ENCODE peak calls at places on chromosome 4, in five cellular contexts. One of them, this sample, is unnamed.

GRCh38 chr4:4719446-4719845 is 140.0 kb upstream of the MSX1 start:
- DNase-seq in fibroblast of lung: no peak
- DNase-seq in ovary: no peak
- DNase-seq in endodermal cell: peak; percentile 48
- DNase-seq in heart left ventricle: no peak
- DNase-seq in this sample: no peak

GRCh38 chr4:165355900-165356300 is 22.9 kb upstream of the CPE start:
- DNase-seq in fibroblast of lung: peak; percentile 63
- DNase-seq in ovary: no peak
- DNase-seq in endodermal cell: peak; percentile 85
- DNase-seq in heart left ventricle: no peak
- DNase-seq in this sample: no peak

GRCh38 chr4:10315638-10316037 is 141.6 kb downstream of the ZNF518B start:
- DNase-seq in fibroblast of lung: no peak
- DNase-seq in ovary: no peak
- DNase-seq in endodermal cell: no peak
- DNase-seq in heart left ventricle: no peak
- DNase-seq in this sample: no peak

GRCh38 chr4:62898115-62898514 is 1511.1 kb downstream of the TECRL start:
- DNase-seq in fibroblast of lung: no peak
- DNase-seq in ovary: no peak
- DNase-seq in endodermal cell: peak; percentile 49
- DNase-seq in heart left ventricle: no peak
- DNase-seq in this sample: no peak

GRCh38 chr4:141416219-141416618 is 195.5 kb downstream of the ZNF330 start:
- DNase-seq in fibroblast of lung: peak; percentile 55
- DNase-seq in ovary: no peak
- DNase-seq in endodermal cell: no peak
- DNase-seq in heart left ventricle: no peak
- DNase-seq in this sample: no peak

GRCh38 chr4:141899541-141899940 is 263.2 kb downstream of the IL15 start:
- DNase-seq in fibroblast of lung: no peak
- DNase-seq in ovary: no peak
- DNase-seq in endodermal cell: no peak
- DNase-seq in heart left ventricle: no peak
- DNase-seq in this sample: no peak

GRCh38 chr4:38160487-38161207 is 200.4 kb downstream of the PTTG2 start:
- DNase-seq in fibroblast of lung: peak; percentile 97
- DNase-seq in ovary: no peak
- DNase-seq in endodermal cell: peak; percentile 55
- DNase-seq in heart left ventricle: no peak
- DNase-seq in this sample: peak; percentile 90

GRCh38 chr4:3853388-3854035 is 87.3 kb downstream of the ADRA2C start:
- DNase-seq in fibroblast of lung: no peak
- DNase-seq in ovary: no peak
- DNase-seq in endodermal cell: peak; percentile 49
- DNase-seq in heart left ventricle: no peak
- DNase-seq in this sample: no peak

GRCh38 chr4:53128959-53129358 is 236.9 kb downstream of the SCFD2 start:
- DNase-seq in fibroblast of lung: no peak
- DNase-seq in ovary: peak; percentile 68
- DNase-seq in endodermal cell: no peak
- DNase-seq in heart left ventricle: no peak
- DNase-seq in this sample: no peak

GRCh38 chr4:98377626-98378025 is 116.4 kb downstream of the RAP1GDS1 start:
- DNase-seq in fibroblast of lung: peak; percentile 80
- DNase-seq in ovary: no peak
- DNase-seq in endodermal cell: no peak
- DNase-seq in heart left ventricle: no peak
- DNase-seq in this sample: no peak

GRCh38 chr4:155008389-155008788 is 200.0 kb upstream of the NPY2R start:
- DNase-seq in fibroblast of lung: no peak
- DNase-seq in ovary: no peak
- DNase-seq in endodermal cell: no peak
- DNase-seq in heart left ventricle: no peak
- DNase-seq in this sample: no peak

GRCh38 chr4:100843897-100844296 is 326.1 kb upstream of the EMCN start:
- DNase-seq in fibroblast of lung: no peak
- DNase-seq in ovary: no peak
- DNase-seq in endodermal cell: no peak
- DNase-seq in heart left ventricle: no peak
- DNase-seq in this sample: no peak

GRCh38 chr4:101307901-101308300 is 39.4 kb downstream of the PPP3CA start:
- DNase-seq in fibroblast of lung: peak; percentile 21
- DNase-seq in ovary: no peak
- DNase-seq in endodermal cell: no peak
- DNase-seq in heart left ventricle: no peak
- DNase-seq in this sample: no peak

GRCh38 chr4:112321768-112322684 is 24.9 kb downstream of the ALPK1 start:
- DNase-seq in fibroblast of lung: peak; percentile 73
- DNase-seq in ovary: peak; percentile 49
- DNase-seq in endodermal cell: peak; percentile 88
- DNase-seq in heart left ventricle: no peak
- DNase-seq in this sample: peak; percentile 75

GRCh38 chr4:175457956-175458355 is 354.1 kb downstream of the GPM6A start:
- DNase-seq in fibroblast of lung: no peak
- DNase-seq in ovary: no peak
- DNase-seq in endodermal cell: no peak
- DNase-seq in heart left ventricle: no peak
- DNase-seq in this sample: no peak

GRCh38 chr4:143616771-143617170 is 83.7 kb downstream of the FREM3 start:
- DNase-seq in fibroblast of lung: peak; percentile 51
- DNase-seq in ovary: no peak
- DNase-seq in endodermal cell: no peak
- DNase-seq in heart left ventricle: no peak
- DNase-seq in this sample: no peak

GRCh38 chr4:163662761-163663160 is 168.3 kb downstream of the TMA16 start:
- DNase-seq in fibroblast of lung: no peak
- DNase-seq in ovary: no peak
- DNase-seq in endodermal cell: no peak
- DNase-seq in heart left ventricle: no peak
- DNase-seq in this sample: no peak

GRCh38 chr4:92387459-92388069 is 83.8 kb downstream of the GRID2 start:
- DNase-seq in fibroblast of lung: peak; percentile 74
- DNase-seq in ovary: no peak
- DNase-seq in endodermal cell: no peak
- DNase-seq in heart left ventricle: no peak
- DNase-seq in this sample: no peak

GRCh38 chr4:40199179-40199670 is 2.4 kb downstream of the RHOH start:
- DNase-seq in fibroblast of lung: no peak
- DNase-seq in ovary: no peak
- DNase-seq in endodermal cell: no peak
- DNase-seq in heart left ventricle: no peak
- DNase-seq in this sample: no peak

GRCh38 chr4:76585897-76586360 is 150.9 kb downstream of the SHROOM3 start:
- DNase-seq in fibroblast of lung: no peak
- DNase-seq in ovary: peak; percentile 32
- DNase-seq in endodermal cell: peak; percentile 99
- DNase-seq in heart left ventricle: peak; percentile 85
- DNase-seq in this sample: no peak

GRCh38 chr4:124334119-124334518 is 378.4 kb downstream of the ANKRD50 start:
- DNase-seq in fibroblast of lung: peak; percentile 94
- DNase-seq in ovary: peak; percentile 25
- DNase-seq in endodermal cell: peak; percentile 57
- DNase-seq in heart left ventricle: no peak
- DNase-seq in this sample: no peak

GRCh38 chr4:99710681-99711345 is 53.2 kb upstream of the C4orf54 start:
- DNase-seq in fibroblast of lung: peak; percentile 31
- DNase-seq in ovary: no peak
- DNase-seq in endodermal cell: no peak
- DNase-seq in heart left ventricle: no peak
- DNase-seq in this sample: no peak

GRCh38 chr4:1783970-1784369 is 9.1 kb upstream of the FGFR3 start:
- DNase-seq in fibroblast of lung: no peak
- DNase-seq in ovary: no peak
- DNase-seq in endodermal cell: no peak
- DNase-seq in heart left ventricle: no peak
- DNase-seq in this sample: no peak

GRCh38 chr4:20589436-20589835 is 110.8 kb upstream of the PACRGL start:
- DNase-seq in fibroblast of lung: no peak
- DNase-seq in ovary: no peak
- DNase-seq in endodermal cell: no peak
- DNase-seq in heart left ventricle: no peak
- DNase-seq in this sample: no peak

GRCh38 chr4:105631818-105632400 is 76.6 kb downstream of the INTS12 start:
- DNase-seq in fibroblast of lung: no peak
- DNase-seq in ovary: no peak
- DNase-seq in endodermal cell: no peak
- DNase-seq in heart left ventricle: no peak
- DNase-seq in this sample: no peak
- TF ChIP-seq CTCF in fibroblast of lung: no peak
- TF ChIP-seq CTCF in ovary: no peak
- TF ChIP-seq CTCF in endodermal cell: no peak
- TF ChIP-seq CTCF in heart left ventricle: no peak
- TF ChIP-seq CTCF in this sample: peak; percentile 77

DNA sequence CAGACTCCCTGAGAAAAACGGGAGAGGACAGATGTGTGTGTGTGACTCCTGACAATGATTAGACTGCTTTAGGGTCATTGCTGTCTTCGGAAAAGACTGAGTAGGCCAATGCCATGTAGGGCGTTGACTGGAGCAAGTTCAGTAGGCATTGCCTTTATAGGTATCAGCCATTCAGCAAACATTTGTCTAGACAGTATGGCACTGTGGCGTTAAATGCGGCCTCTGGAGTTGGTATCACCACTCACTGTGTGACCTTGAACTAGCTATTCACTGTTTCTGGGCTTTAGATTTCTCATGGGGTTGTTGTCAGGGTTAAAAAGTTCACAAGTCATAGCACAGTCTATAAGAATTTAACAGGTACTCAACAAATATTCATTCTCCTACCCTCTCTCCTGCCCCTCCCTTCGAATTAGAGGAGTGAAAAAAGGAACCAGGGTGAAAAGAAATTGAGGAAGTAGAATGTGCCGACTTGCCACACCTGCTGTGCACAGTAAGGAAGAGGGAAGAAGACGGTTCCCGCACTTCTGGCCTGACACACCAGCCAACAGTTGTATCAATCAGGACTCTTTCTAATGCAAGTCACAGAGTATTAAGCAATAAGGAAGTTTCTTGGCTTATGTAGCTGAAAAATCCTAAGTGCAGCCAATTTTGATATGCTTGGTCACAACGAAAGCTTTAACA is 83.2 kb upstream of the PLAC8 start:
- DNase-seq in fibroblast of lung: peak; percentile 19
- DNase-seq in ovary: no peak
- DNase-seq in endodermal cell: peak; percentile 78
- DNase-seq in heart left ventricle: no peak
- DNase-seq in this sample: peak; percentile 86
- TF ChIP-seq CTCF in fibroblast of lung: no peak
- TF ChIP-seq CTCF in ovary: no peak
- TF ChIP-seq CTCF in endodermal cell: no peak
- TF ChIP-seq CTCF in heart left ventricle: no peak
- TF ChIP-seq CTCF in this sample: no peak

GRCh38 chr4:151770154-151770553 is 9.3 kb upstream of the GATB start:
- DNase-seq in fibroblast of lung: no peak
- DNase-seq in ovary: no peak
- DNase-seq in endodermal cell: no peak
- DNase-seq in heart left ventricle: no peak
- DNase-seq in this sample: no peak
- TF ChIP-seq CTCF in fibroblast of lung: no peak
- TF ChIP-seq CTCF in ovary: no peak
- TF ChIP-seq CTCF in endodermal cell: no peak
- TF ChIP-seq CTCF in heart left ventricle: no peak
- TF ChIP-seq CTCF in this sample: no peak

GRCh38 chr4:156169011-156169410 is 215.3 kb upstream of the CTSO start:
- DNase-seq in fibroblast of lung: peak; percentile 90
- DNase-seq in ovary: peak; percentile 21
- DNase-seq in endodermal cell: peak; percentile 67
- DNase-seq in heart left ventricle: no peak
- DNase-seq in this sample: no peak
- TF ChIP-seq CTCF in fibroblast of lung: peak; percentile 80
- TF ChIP-seq CTCF in ovary: no peak
- TF ChIP-seq CTCF in endodermal cell: peak; percentile 80
- TF ChIP-seq CTCF in heart left ventricle: peak; percentile 52
- TF ChIP-seq CTCF in this sample: no peak

GRCh38 chr4:7744131-7744804 is 195.4 kb downstream of the AFAP1 start:
- DNase-seq in fibroblast of lung: no peak
- DNase-seq in ovary: no peak
- DNase-seq in endodermal cell: no peak
- DNase-seq in heart left ventricle: no peak
- DNase-seq in this sample: no peak

GRCh38 chr4:7745486-7745885 is 194.2 kb downstream of the AFAP1 start:
- DNase-seq in fibroblast of lung: no peak
- DNase-seq in ovary: no peak
- DNase-seq in endodermal cell: no peak
- DNase-seq in heart left ventricle: no peak
- DNase-seq in this sample: no peak

GRCh38 chr4:7747556-7747955 is 192.1 kb downstream of the AFAP1 start:
- DNase-seq in fibroblast of lung: no peak
- DNase-seq in ovary: no peak
- DNase-seq in endodermal cell: no peak
- DNase-seq in heart left ventricle: no peak
- DNase-seq in this sample: no peak

GRCh38 chr4:7747062-7747385 is 192.6 kb downstream of the AFAP1 start:
- DNase-seq in fibroblast of lung: no peak
- DNase-seq in ovary: no peak
- DNase-seq in endodermal cell: no peak
- DNase-seq in heart left ventricle: no peak
- DNase-seq in this sample: peak; percentile 85

DNA sequence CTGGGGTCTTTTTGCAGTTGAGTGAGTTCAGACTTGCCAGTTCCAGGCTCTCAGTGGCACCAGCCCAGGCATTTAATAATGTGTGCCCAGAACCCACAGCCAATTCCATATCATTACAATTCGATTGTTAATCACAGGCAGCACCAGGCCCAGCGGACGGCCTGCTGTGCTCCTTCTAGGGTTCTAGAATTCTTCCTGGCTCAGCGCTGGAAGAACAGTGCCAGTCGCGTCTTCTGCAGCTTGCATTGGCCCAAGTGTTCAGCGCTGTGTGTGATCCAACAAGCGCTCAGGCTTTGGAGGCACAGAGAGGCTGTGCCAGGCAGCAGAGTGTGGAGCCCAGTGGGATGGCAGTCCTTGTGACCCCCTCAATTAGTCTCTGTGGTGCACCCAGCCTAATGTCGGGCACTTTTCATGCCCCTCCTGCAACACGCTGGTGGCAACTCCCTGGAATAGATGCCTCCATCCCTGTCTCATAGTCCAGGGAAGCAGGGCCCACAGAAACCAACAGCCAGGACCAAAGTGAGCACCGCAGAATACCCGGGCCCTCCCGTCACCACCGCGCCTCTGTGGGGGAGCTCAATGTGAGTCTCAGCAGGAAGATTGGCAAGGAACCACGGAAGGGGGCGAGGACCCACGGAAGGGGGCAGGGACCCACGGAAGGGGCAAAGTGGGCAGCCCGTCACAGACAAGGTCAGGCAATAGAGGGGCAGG is 193.2 kb downstream of the AFAP1 start:
- DNase-seq in fibroblast of lung: no peak
- DNase-seq in ovary: no peak
- DNase-seq in endodermal cell: no peak
- DNase-seq in heart left ventricle: no peak
- DNase-seq in this sample: no peak
- TF ChIP-seq CTCF in fibroblast of lung: no peak
- TF ChIP-seq CTCF in ovary: no peak
- TF ChIP-seq CTCF in endodermal cell: no peak
- TF ChIP-seq CTCF in heart left ventricle: no peak
- TF ChIP-seq CTCF in this sample: no peak

This sample was measured in CD14-positive monocyte.